ENCODE peak calls at places on chromosomes 11 and 22, in four cellular contexts. One of them, this sample, is unnamed.

GRCh38 chr22:49760280-49760629 is 67.4 kb downstream of the BRD1 start:
- DNase-seq in NB4: no peak
- DNase-seq in K562: no peak
- DNase-seq in AG04450: no peak
- DNase-seq in this sample: peak; percentile 73

GRCh38 chr11:58391879-58392278 is 14.8 kb downstream of the OR5B3 start:
- DNase-seq in NB4: no peak
- DNase-seq in K562: no peak
- DNase-seq in AG04450: peak; percentile 23
- DNase-seq in this sample: no peak

GRCh38 chr22:47696776-47697175 is 934.3 kb downstream of the TBC1D22A start:
- DNase-seq in NB4: no peak
- DNase-seq in K562: no peak
- DNase-seq in AG04450: no peak
- DNase-seq in this sample: no peak

GRCh38 chr11:36231300-36231699 is 57.9 kb downstream of the COMMD9 start:
- DNase-seq in NB4: no peak
- DNase-seq in K562: no peak
- DNase-seq in AG04450: no peak
- DNase-seq in this sample: no peak

GRCh38 chr11:45233121-45233803 is 52.9 kb downstream of the SYT13 start:
- DNase-seq in NB4: peak; percentile 65
- DNase-seq in K562: peak; percentile 81
- DNase-seq in AG04450: peak; percentile 7
- DNase-seq in this sample: peak; percentile 70

GRCh38 chr11:73227571-73228211 is 9.6 kb downstream of the P2RY2 start:
- DNase-seq in NB4: no peak
- DNase-seq in K562: no peak
- DNase-seq in AG04450: no peak
- DNase-seq in this sample: no peak

GRCh38 chr22:49999901-50000586 is 12.5 kb downstream of the IL17REL start:
- DNase-seq in NB4: no peak
- DNase-seq in K562: no peak
- DNase-seq in AG04450: no peak
- DNase-seq in this sample: no peak

GRCh38 chr22:32971252-32971651 is 86.9 kb downstream of the SYN3 start:
- DNase-seq in NB4: no peak
- DNase-seq in K562: no peak
- DNase-seq in AG04450: no peak
- DNase-seq in this sample: no peak

GRCh38 chr11:10823152-10823579 is 14.4 kb upstream of the EIF4G2 start:
- DNase-seq in NB4: no peak
- DNase-seq in K562: peak; percentile 50
- DNase-seq in AG04450: no peak
- DNase-seq in this sample: no peak

GRCh38 chr11:111735262-111736116 is 30.7 kb downstream of the PPP2R1B start:
- DNase-seq in NB4: no peak
- DNase-seq in K562: no peak
- DNase-seq in AG04450: peak; percentile 96
- DNase-seq in this sample: peak; percentile 99
- TF ChIP-seq CTCF in NB4: no peak
- TF ChIP-seq CTCF in K562: no peak
- TF ChIP-seq CTCF in AG04450: no peak
- TF ChIP-seq CTCF in this sample: no peak

GRCh38 chr11:78417888-78418583 is 416 bp upstream of the GAB2 start:
- DNase-seq in NB4: peak; percentile 91
- DNase-seq in K562: peak; percentile 90
- DNase-seq in AG04450: no peak
- DNase-seq in this sample: peak; percentile 62
- TF ChIP-seq CTCF in NB4: no peak
- TF ChIP-seq CTCF in K562: peak; percentile 38
- TF ChIP-seq CTCF in AG04450: no peak
- TF ChIP-seq CTCF in this sample: no peak

GRCh38 chr11:100827934-100828661 is 141.0 kb downstream of the ARHGAP42 start:
- DNase-seq in NB4: no peak
- DNase-seq in K562: peak; percentile 9
- DNase-seq in AG04450: peak; percentile 51
- DNase-seq in this sample: peak; percentile 34
- TF ChIP-seq CTCF in NB4: no peak
- TF ChIP-seq CTCF in K562: peak; percentile 36
- TF ChIP-seq CTCF in AG04450: peak; percentile 54
- TF ChIP-seq CTCF in this sample: no peak

GRCh38 chr11:88012456-88012855 is 162.8 kb downstream of the RAB38 start:
- DNase-seq in NB4: no peak
- DNase-seq in K562: no peak
- DNase-seq in AG04450: no peak
- DNase-seq in this sample: no peak

GRCh38 chr11:88015170-88015569 is 160.1 kb downstream of the RAB38 start:
- DNase-seq in NB4: no peak
- DNase-seq in K562: no peak
- DNase-seq in AG04450: no peak
- DNase-seq in this sample: no peak

GRCh38 chr11:88016392-88017020 is 158.7 kb downstream of the RAB38 start:
- DNase-seq in NB4: peak; percentile 85
- DNase-seq in K562: peak; percentile 12
- DNase-seq in AG04450: peak; percentile 72
- DNase-seq in this sample: peak; percentile 83
- TF ChIP-seq CTCF in NB4: peak; percentile 85
- TF ChIP-seq CTCF in K562: peak; percentile 49
- TF ChIP-seq CTCF in AG04450: peak; percentile 81
- TF ChIP-seq CTCF in this sample: peak; percentile 68

GRCh38 chr11:129544691-129545090 is 169.0 kb downstream of the BARX2 start:
- DNase-seq in NB4: no peak
- DNase-seq in K562: no peak
- DNase-seq in AG04450: no peak
- DNase-seq in this sample: no peak
- TF ChIP-seq CTCF in NB4: no peak
- TF ChIP-seq CTCF in K562: no peak
- TF ChIP-seq CTCF in AG04450: no peak
- TF ChIP-seq CTCF in this sample: no peak

GRCh38 chr22:20775342-20775895 is 1.5 kb downstream of the SERPIND1 start:
- DNase-seq in NB4: no peak
- DNase-seq in K562: no peak
- DNase-seq in AG04450: no peak
- DNase-seq in this sample: no peak

GRCh38 chr22:20776624-20777405 is 2.9 kb downstream of the SERPIND1 start:
- DNase-seq in NB4: no peak
- DNase-seq in K562: no peak
- DNase-seq in AG04450: no peak
- DNase-seq in this sample: no peak

GRCh38 chr22:20774882-20775281 is 969 bp downstream of the SERPIND1 start:
- DNase-seq in NB4: no peak
- DNase-seq in K562: no peak
- DNase-seq in AG04450: no peak
- DNase-seq in this sample: no peak

GRCh38 chr22:20773793-20774212 is at the start of gene SERPIND1:
- DNase-seq in NB4: no peak
- DNase-seq in K562: no peak
- DNase-seq in AG04450: no peak
- DNase-seq in this sample: no peak

GRCh38 chr22:20771918-20772625 is 1.8 kb upstream of the SERPIND1 start:
- DNase-seq in NB4: no peak
- DNase-seq in K562: no peak
- DNase-seq in AG04450: no peak
- DNase-seq in this sample: no peak
- TF ChIP-seq CTCF in NB4: no peak
- TF ChIP-seq CTCF in K562: peak; percentile 60
- TF ChIP-seq CTCF in AG04450: peak; percentile 21
- TF ChIP-seq CTCF in this sample: no peak

DNA sequence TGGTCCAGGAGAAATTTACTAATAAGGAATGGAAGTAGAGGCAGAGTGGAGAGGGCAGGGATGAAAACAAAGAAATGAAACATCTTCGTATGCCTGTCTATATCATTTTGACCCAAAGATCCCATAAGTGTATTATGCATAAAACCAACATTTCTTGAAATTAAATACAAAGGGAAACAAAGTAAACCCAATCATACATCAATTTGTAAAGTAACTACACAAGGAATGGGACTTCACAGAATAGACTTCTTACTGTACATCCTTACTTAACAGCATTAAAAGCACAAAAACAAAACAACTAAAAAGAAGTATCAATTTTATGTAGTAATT is 253.6 kb upstream of the CCDC179 start:
- DNase-seq in NB4: no peak
- DNase-seq in K562: no peak
- DNase-seq in AG04450: no peak
- DNase-seq in this sample: no peak
- TF ChIP-seq CTCF in NB4: no peak
- TF ChIP-seq CTCF in K562: no peak
- TF ChIP-seq CTCF in AG04450: no peak
- TF ChIP-seq CTCF in this sample: no peak

GRCh38 chr11:128953151-128953550 is 10.5 kb upstream of the TP53AIP1 start:
- DNase-seq in NB4: no peak
- DNase-seq in K562: no peak
- DNase-seq in AG04450: no peak
- DNase-seq in this sample: no peak

GRCh38 chr11:128949791-128950454 is 7.3 kb upstream of the TP53AIP1 start:
- DNase-seq in NB4: no peak
- DNase-seq in K562: no peak
- DNase-seq in AG04450: no peak
- DNase-seq in this sample: peak; percentile 40

GRCh38 chr11:128942807-128943430 is at the start of gene TP53AIP1:
- DNase-seq in NB4: no peak
- DNase-seq in K562: no peak
- DNase-seq in AG04450: no peak
- DNase-seq in this sample: no peak

GRCh38 chr11:128946646-128947045 is 4.0 kb upstream of the TP53AIP1 start:
- DNase-seq in NB4: no peak
- DNase-seq in K562: no peak
- DNase-seq in AG04450: no peak
- DNase-seq in this sample: no peak

DNA sequence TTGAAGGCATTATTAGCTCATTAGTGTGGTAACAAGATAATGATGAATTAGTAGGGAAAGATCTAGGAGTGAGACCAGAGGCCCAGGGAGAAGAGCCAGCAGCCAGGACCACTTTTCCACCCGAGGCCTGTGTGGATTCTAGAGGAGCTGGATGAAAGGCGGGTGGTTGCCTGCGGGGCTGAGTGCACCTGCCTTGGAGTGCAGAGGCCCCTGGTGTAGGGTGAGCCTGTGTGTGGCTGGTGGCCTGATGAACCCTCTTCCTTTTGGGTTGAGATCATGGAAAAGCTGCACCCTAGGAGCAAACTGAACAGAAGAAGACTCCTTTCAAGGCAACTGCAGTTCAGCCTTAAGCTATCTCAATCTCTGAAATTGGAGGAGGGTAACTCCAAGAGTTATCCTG is 5.9 kb upstream of the TP53AIP1 start:
- DNase-seq in NB4: no peak
- DNase-seq in K562: no peak
- DNase-seq in AG04450: no peak
- DNase-seq in this sample: peak; percentile 23
- TF ChIP-seq CTCF in NB4: peak; percentile 3
- TF ChIP-seq CTCF in K562: no peak
- TF ChIP-seq CTCF in AG04450: peak; percentile 30
- TF ChIP-seq CTCF in this sample: no peak

This sample was measured in MCF 10A.